ENCODE peak calls at places on chromosomes 12 and 14, in four cellular contexts. L is HepG2, E is GM12878, A is H1. X is an unnamed sample.

GRCh38 chr14:78595797-78596196 is 425.6 kb downstream of the NRXN3 start:
- DNase-seq in L (no peak), E (no peak), A (no peak), X (no peak)

GRCh38 chr14:76836029-76836630 is 9.9 kb downstream of the LRRC74A start:
- DNase-seq in L (no peak), E (no peak), A (no peak), X (no peak)

GRCh38 chr14:53542692-53543091 is 389.6 kb upstream of the DDHD1 start:
- DNase-seq in L (peak), E (no peak), A (no peak), X (no peak)

GRCh38 chr12:7899755-7900154 is 27.0 kb upstream of the SLC2A14 start:
- DNase-seq in L (no peak), E (no peak), A (no peak), X (no peak)

GRCh38 chr14:98198385-98198784 is 1073.6 kb downstream of the BCL11B start:
- DNase-seq in L (no peak), E (no peak), A (no peak), X (no peak)

GRCh38 chr14:103765526-103765925 is 49.9 kb downstream of the ZFYVE21 start:
- DNase-seq in L (no peak), E (no peak), A (no peak), X (no peak)

GRCh38 chr12:38823743-38824142 is 81.6 kb downstream of the CPNE8 start:
- DNase-seq in L (no peak), E (no peak), A (no peak), X (no peak)

GRCh38 chr14:104577457-104578301 is 1.9 kb upstream of the C14orf180 start:
- DNase-seq in L (no peak), E (no peak), A (no peak), X (no peak)

GRCh38 chr12:115895247-115895646 is 382.2 kb downstream of the MED13L start:
- DNase-seq in L (no peak), E (no peak), A (no peak), X (peak)

GRCh38 chr12:3179731-3180130 is 102.6 kb downstream of the TSPAN9 start:
- DNase-seq in L (no peak), E (no peak), A (no peak), X (no peak)

DNA sequence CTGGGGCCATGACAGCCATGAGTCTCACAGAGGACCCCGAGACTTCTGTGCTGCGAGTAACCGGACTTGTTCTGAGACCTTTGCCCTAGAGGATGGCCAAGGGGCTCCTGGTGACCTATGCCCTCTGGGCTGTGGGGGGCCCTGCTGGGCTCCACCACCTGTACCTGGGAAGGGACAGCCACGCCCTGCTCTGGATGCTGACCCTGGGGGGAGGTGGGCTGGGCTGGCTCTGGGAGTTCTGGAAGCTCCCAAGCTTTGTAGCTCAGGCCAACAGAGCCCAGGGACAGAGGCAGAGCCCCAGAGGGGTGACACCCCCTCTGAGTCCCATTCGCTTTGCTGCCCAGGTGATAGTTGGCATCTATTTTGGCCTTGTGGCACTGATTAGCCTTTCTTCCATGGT is 2.1 kb downstream of the DNAJC22 start:
- DNase-seq in L (no peak), E (no peak), A (no peak), X (no peak)
- TF ChIP-seq SP1 in L (no peak), E (no peak), A (no peak), X (no peak)

DNA sequence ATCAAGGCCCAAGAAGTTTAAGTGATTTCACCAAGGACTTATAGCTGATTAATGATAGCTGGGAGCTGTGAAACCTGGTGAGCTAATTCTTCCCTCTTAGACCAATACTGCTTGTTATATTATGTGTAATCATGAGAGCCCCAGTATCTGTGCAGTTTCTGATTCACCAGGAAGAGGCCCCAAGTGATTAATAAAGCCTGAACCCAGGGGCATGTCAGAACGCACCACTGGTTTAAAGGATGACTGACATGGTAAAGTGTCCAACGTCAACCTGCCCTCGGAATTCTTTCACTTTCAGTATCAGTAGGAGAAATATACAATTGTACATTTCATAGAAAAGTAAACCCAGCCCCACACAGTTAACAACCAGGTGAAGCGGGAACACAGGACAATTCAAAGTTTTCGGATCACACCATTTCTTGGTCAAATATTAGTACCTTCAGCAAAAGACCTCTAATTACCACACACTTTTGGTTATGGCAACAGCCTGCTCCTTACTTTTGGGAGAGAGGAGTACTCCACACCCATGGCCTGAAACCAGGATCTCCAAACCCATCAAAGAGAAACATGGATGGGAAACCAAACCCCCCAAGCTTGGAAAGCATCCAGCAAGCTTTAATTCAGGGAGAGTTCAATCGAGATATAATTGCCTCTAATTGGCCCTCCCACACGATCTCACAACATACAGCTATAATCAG is 28.5 kb downstream of the TMCC3 start:
- DNase-seq in L (no peak), E (peak), A (no peak), X (no peak)
- TF ChIP-seq SUZ12 in L (no peak), E (no peak), A (no peak), X (no peak)

DNA sequence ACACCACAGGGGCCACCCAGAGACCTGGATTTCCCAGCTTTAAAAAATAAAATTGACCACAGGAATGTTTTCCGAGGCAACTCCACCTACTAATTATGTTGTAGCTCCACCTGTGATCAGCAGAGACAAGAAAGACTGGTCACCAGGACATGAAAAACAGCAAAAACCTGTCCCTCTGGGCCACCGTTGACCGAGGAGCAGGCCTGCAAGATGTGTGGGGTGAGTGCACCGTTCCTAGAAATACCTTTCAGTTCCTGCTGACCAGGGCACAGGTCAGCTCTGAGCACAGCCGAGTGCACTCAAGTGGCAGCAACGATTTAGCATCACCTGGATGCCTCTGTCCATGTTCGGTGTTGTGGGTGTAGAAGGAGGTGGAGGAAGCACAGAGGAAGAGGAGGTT is 16.9 kb downstream of the FZD10 start:
- DNase-seq in L (no peak), E (no peak), A (no peak), X (no peak)
- TF ChIP-seq SP1 in L (no peak), E (no peak), A (no peak), X (no peak)

DNA sequence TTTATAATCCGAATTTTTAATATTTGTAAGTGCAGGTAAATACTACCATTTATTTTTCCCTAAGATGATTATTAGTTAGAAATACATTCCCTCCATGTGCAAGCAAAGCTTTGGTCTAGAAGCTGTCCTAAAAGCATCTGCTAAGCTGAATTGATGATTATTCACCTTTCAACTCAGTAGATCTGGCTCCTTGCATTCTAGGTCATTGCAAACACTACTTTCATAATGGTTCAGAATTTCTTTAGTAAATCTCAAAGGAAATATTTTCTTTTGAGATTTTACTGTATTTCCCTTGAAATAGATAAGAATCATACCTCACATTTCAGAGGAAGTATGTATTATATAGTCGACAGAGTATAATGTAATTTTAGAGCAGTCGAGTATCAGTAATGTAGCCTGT is 2.4 kb downstream of the ETNK1 start:
- DNase-seq in L (no peak), E (no peak), A (no peak), X (no peak)
- TF ChIP-seq SUZ12 in L (no peak), E (no peak), A (no peak), X (no peak)

DNA sequence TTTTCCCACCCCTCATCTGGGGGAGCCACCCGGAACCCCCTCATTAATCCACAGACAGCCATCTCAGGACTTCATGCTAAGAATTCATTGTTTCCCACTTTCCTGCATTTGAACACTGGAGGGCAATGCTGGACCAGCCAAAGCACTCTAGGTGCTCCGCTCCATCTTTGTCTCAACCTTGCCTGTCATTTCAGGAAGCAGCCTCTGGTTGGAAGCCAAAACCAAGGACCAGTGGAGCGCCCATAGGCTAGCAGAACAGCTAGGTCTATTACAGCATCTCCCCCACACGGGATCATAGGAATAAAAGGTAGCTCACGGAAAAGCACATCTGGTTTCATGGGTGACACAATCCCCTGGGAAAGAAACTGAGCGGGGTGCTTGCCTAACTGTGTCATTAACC is 197.1 kb downstream of the DAD1 start:
- DNase-seq in L (peak), E (peak), A (peak), X (peak)
- TF ChIP-seq SP1 in L (no peak), E (no peak), A (no peak), X (no peak)